ENCODE peak calls at places on chromosomes 2 and 18, in five cellular contexts. One of them, this sample, is unnamed.

GRCh38 chr2:43100883-43101662 is 125.3 kb downstream of the ZFP36L2 start:
- DNase-seq in cardiac fibroblast: peak
- DNase-seq in activated B cell treated with CpG ODN at 0.5 μM for 24 hours: no peak
- DNase-seq in stomach: peak
- DNase-seq in progenitor cell of endocrine pancreas: no peak
- DNase-seq in this sample: no peak

GRCh38 chr2:24015562-24016375 is 5.9 kb downstream of the MFSD2B start:
- DNase-seq in cardiac fibroblast: peak
- DNase-seq in activated B cell treated with CpG ODN at 0.5 μM for 24 hours: no peak
- DNase-seq in stomach: no peak
- DNase-seq in progenitor cell of endocrine pancreas: no peak
- DNase-seq in this sample: no peak

GRCh38 chr2:105117565-105117964 is 79.7 kb downstream of the MRPS9 start:
- DNase-seq in cardiac fibroblast: no peak
- DNase-seq in activated B cell treated with CpG ODN at 0.5 μM for 24 hours: no peak
- DNase-seq in stomach: no peak
- DNase-seq in progenitor cell of endocrine pancreas: no peak
- DNase-seq in this sample: no peak

GRCh38 chr2:11852526-11853196 is 106.2 kb downstream of the LPIN1 start:
- DNase-seq in cardiac fibroblast: no peak
- DNase-seq in activated B cell treated with CpG ODN at 0.5 μM for 24 hours: no peak
- DNase-seq in stomach: no peak
- DNase-seq in progenitor cell of endocrine pancreas: no peak
- DNase-seq in this sample: no peak

GRCh38 chr2:240568678-240569522 is 616 bp downstream of the RNPEPL1 start:
- DNase-seq in cardiac fibroblast: peak
- DNase-seq in activated B cell treated with CpG ODN at 0.5 μM for 24 hours: peak
- DNase-seq in stomach: peak
- DNase-seq in progenitor cell of endocrine pancreas: peak
- DNase-seq in this sample: peak

GRCh38 chr2:161844845-161845244 is 220.6 kb downstream of the SLC4A10 start:
- DNase-seq in cardiac fibroblast: no peak
- DNase-seq in activated B cell treated with CpG ODN at 0.5 μM for 24 hours: no peak
- DNase-seq in stomach: no peak
- DNase-seq in progenitor cell of endocrine pancreas: no peak
- DNase-seq in this sample: no peak

GRCh38 chr2:17805166-17805565 is 11.1 kb upstream of the MSGN1 start:
- DNase-seq in cardiac fibroblast: no peak
- DNase-seq in activated B cell treated with CpG ODN at 0.5 μM for 24 hours: no peak
- DNase-seq in stomach: no peak
- DNase-seq in progenitor cell of endocrine pancreas: no peak
- DNase-seq in this sample: no peak

GRCh38 chr2:64226611-64227010 is 82.4 kb upstream of the PELI1 start:
- DNase-seq in cardiac fibroblast: no peak
- DNase-seq in activated B cell treated with CpG ODN at 0.5 μM for 24 hours: no peak
- DNase-seq in stomach: no peak
- DNase-seq in progenitor cell of endocrine pancreas: no peak
- DNase-seq in this sample: no peak

GRCh38 chr2:174635747-174636399 is 38.3 kb upstream of the WIPF1 start:
- DNase-seq in cardiac fibroblast: peak
- DNase-seq in activated B cell treated with CpG ODN at 0.5 μM for 24 hours: no peak
- DNase-seq in stomach: no peak
- DNase-seq in progenitor cell of endocrine pancreas: no peak
- DNase-seq in this sample: no peak

GRCh38 chr2:111116016-111116746 is 4.5 kb upstream of the BCL2L11 start:
- DNase-seq in cardiac fibroblast: no peak
- DNase-seq in activated B cell treated with CpG ODN at 0.5 μM for 24 hours: no peak
- DNase-seq in stomach: no peak
- DNase-seq in progenitor cell of endocrine pancreas: no peak
- DNase-seq in this sample: peak

GRCh38 chr2:28586864-28587263 is 91.0 kb downstream of the PLB1 start:
- DNase-seq in cardiac fibroblast: no peak
- DNase-seq in activated B cell treated with CpG ODN at 0.5 μM for 24 hours: no peak
- DNase-seq in stomach: no peak
- DNase-seq in progenitor cell of endocrine pancreas: no peak
- DNase-seq in this sample: peak

GRCh38 chr2:217220228-217221013 is 360.6 kb upstream of the TNP1 start:
- DNase-seq in cardiac fibroblast: peak
- DNase-seq in activated B cell treated with CpG ODN at 0.5 μM for 24 hours: no peak
- DNase-seq in stomach: no peak
- DNase-seq in progenitor cell of endocrine pancreas: no peak
- DNase-seq in this sample: no peak

GRCh38 chr18:11283531-11284071 is 134.2 kb upstream of the PIEZO2 start:
- DNase-seq in cardiac fibroblast: no peak
- DNase-seq in activated B cell treated with CpG ODN at 0.5 μM for 24 hours: no peak
- DNase-seq in stomach: no peak
- DNase-seq in progenitor cell of endocrine pancreas: no peak
- DNase-seq in this sample: no peak

GRCh38 chr18:33804258-33804657 is 226.2 kb downstream of the ASXL3 start:
- DNase-seq in cardiac fibroblast: peak
- DNase-seq in activated B cell treated with CpG ODN at 0.5 μM for 24 hours: no peak
- DNase-seq in stomach: peak
- DNase-seq in progenitor cell of endocrine pancreas: no peak
- DNase-seq in this sample: no peak

GRCh38 chr2:195445639-195446038 is 211.4 kb upstream of the SLC39A10 start:
- DNase-seq in cardiac fibroblast: no peak
- DNase-seq in activated B cell treated with CpG ODN at 0.5 μM for 24 hours: no peak
- DNase-seq in stomach: no peak
- DNase-seq in progenitor cell of endocrine pancreas: no peak
- DNase-seq in this sample: no peak

GRCh38 chr18:5424903-5425302 is 118.9 kb downstream of the EPB41L3 start:
- DNase-seq in cardiac fibroblast: peak
- DNase-seq in activated B cell treated with CpG ODN at 0.5 μM for 24 hours: no peak
- DNase-seq in stomach: no peak
- DNase-seq in progenitor cell of endocrine pancreas: no peak
- DNase-seq in this sample: no peak

GRCh38 chr2:5700551-5700950 is 8.4 kb downstream of the SOX11 start:
- DNase-seq in cardiac fibroblast: no peak
- DNase-seq in activated B cell treated with CpG ODN at 0.5 μM for 24 hours: no peak
- DNase-seq in stomach: no peak
- DNase-seq in progenitor cell of endocrine pancreas: no peak
- DNase-seq in this sample: no peak

GRCh38 chr2:11129598-11130449 is 25.4 kb upstream of the SLC66A3 start:
- DNase-seq in cardiac fibroblast: peak
- DNase-seq in activated B cell treated with CpG ODN at 0.5 μM for 24 hours: peak
- DNase-seq in stomach: peak
- DNase-seq in progenitor cell of endocrine pancreas: peak
- DNase-seq in this sample: peak

GRCh38 chr2:179226203-179226960 is 38.2 kb downstream of the SESTD1 start:
- DNase-seq in cardiac fibroblast: no peak
- DNase-seq in activated B cell treated with CpG ODN at 0.5 μM for 24 hours: no peak
- DNase-seq in stomach: no peak
- DNase-seq in progenitor cell of endocrine pancreas: no peak
- DNase-seq in this sample: no peak

GRCh38 chr2:209824391-209824790 is 52.8 kb downstream of the UNC80 start:
- DNase-seq in cardiac fibroblast: no peak
- DNase-seq in activated B cell treated with CpG ODN at 0.5 μM for 24 hours: no peak
- DNase-seq in stomach: no peak
- DNase-seq in progenitor cell of endocrine pancreas: no peak
- DNase-seq in this sample: no peak

GRCh38 chr2:9838391-9838790 is 4.9 kb upstream of the TAF1B start:
- DNase-seq in cardiac fibroblast: no peak
- DNase-seq in activated B cell treated with CpG ODN at 0.5 μM for 24 hours: no peak
- DNase-seq in stomach: no peak
- DNase-seq in progenitor cell of endocrine pancreas: no peak
- DNase-seq in this sample: no peak

GRCh38 chr18:55202232-55202917 is 243.1 kb upstream of the CCDC68 start:
- DNase-seq in cardiac fibroblast: no peak
- DNase-seq in activated B cell treated with CpG ODN at 0.5 μM for 24 hours: no peak
- DNase-seq in stomach: no peak
- DNase-seq in progenitor cell of endocrine pancreas: no peak
- DNase-seq in this sample: no peak

GRCh38 chr2:37350034-37350433 is 5.6 kb downstream of the QPCT start:
- DNase-seq in cardiac fibroblast: peak
- DNase-seq in activated B cell treated with CpG ODN at 0.5 μM for 24 hours: peak
- DNase-seq in stomach: no peak
- DNase-seq in progenitor cell of endocrine pancreas: no peak
- DNase-seq in this sample: no peak

GRCh38 chr2:98026927-98027522 is 31.3 kb upstream of the TMEM131 start:
- DNase-seq in cardiac fibroblast: no peak
- DNase-seq in activated B cell treated with CpG ODN at 0.5 μM for 24 hours: no peak
- DNase-seq in stomach: no peak
- DNase-seq in progenitor cell of endocrine pancreas: no peak
- DNase-seq in this sample: peak

GRCh38 chr18:49059028-49059670 is 108.4 kb upstream of the SMAD7 start:
- DNase-seq in cardiac fibroblast: no peak
- DNase-seq in activated B cell treated with CpG ODN at 0.5 μM for 24 hours: no peak
- DNase-seq in stomach: no peak
- DNase-seq in progenitor cell of endocrine pancreas: no peak
- DNase-seq in this sample: no peak

GRCh38 chr2:183951636-183952035 is 646.7 kb upstream of the ZNF804A start:
- DNase-seq in cardiac fibroblast: peak
- DNase-seq in activated B cell treated with CpG ODN at 0.5 μM for 24 hours: no peak
- DNase-seq in stomach: no peak
- DNase-seq in progenitor cell of endocrine pancreas: no peak
- DNase-seq in this sample: no peak

GRCh38 chr2:47031909-47032668 is 116.5 kb upstream of the MCFD2 start:
- DNase-seq in cardiac fibroblast: no peak
- DNase-seq in activated B cell treated with CpG ODN at 0.5 μM for 24 hours: no peak
- DNase-seq in stomach: no peak
- DNase-seq in progenitor cell of endocrine pancreas: no peak
- DNase-seq in this sample: no peak

GRCh38 chr2:166784296-166784946 is 103.9 kb upstream of the XIRP2 start:
- DNase-seq in cardiac fibroblast: no peak
- DNase-seq in activated B cell treated with CpG ODN at 0.5 μM for 24 hours: no peak
- DNase-seq in stomach: no peak
- DNase-seq in progenitor cell of endocrine pancreas: no peak
- DNase-seq in this sample: no peak

GRCh38 chr2:9106338-9107167 is 100.1 kb upstream of the ASAP2 start:
- DNase-seq in cardiac fibroblast: peak
- DNase-seq in activated B cell treated with CpG ODN at 0.5 μM for 24 hours: no peak
- DNase-seq in stomach: no peak
- DNase-seq in progenitor cell of endocrine pancreas: no peak
- DNase-seq in this sample: no peak

GRCh38 chr2:9205963-9206948 is at the start of gene ASAP2:
- DNase-seq in cardiac fibroblast: peak
- DNase-seq in activated B cell treated with CpG ODN at 0.5 μM for 24 hours: peak
- DNase-seq in stomach: peak
- DNase-seq in progenitor cell of endocrine pancreas: peak
- DNase-seq in this sample: peak

GRCh38 chr2:56474412-56475158 is 290.8 kb downstream of the CCDC85A start:
- DNase-seq in cardiac fibroblast: peak
- DNase-seq in activated B cell treated with CpG ODN at 0.5 μM for 24 hours: no peak
- DNase-seq in stomach: no peak
- DNase-seq in progenitor cell of endocrine pancreas: no peak
- DNase-seq in this sample: no peak

DNA sequence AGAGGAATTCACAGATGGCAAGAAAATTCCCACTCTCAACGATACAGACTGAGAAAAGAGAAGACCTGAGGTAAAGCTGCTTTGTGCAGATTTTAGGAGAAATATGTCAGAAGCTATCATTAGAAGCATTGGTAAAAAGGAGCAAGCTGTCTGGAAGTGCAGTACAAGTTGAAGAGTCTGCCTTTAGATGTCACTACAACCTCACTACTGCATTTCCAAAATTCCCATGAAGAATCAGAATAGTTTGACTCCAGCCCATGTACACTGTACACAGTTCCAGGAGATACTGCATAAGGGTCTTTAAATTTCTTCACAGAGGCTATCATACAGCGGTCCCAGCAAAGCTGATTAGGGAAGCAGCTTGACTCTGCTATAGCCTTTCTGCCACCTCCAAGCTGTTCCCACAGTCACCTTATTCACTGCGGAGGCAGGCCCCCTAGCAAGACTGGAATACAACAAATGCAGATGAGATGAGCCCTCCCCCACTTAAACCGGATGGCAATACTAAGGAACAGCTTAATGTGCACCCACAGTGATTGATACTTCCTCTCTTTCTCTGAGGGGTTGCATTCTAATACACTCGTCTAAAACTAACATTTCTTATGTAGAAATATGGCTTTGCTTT is 527.4 kb downstream of the TMEM182 start:
- DNase-seq in cardiac fibroblast: no peak
- DNase-seq in activated B cell treated with CpG ODN at 0.5 μM for 24 hours: no peak
- DNase-seq in stomach: no peak
- DNase-seq in progenitor cell of endocrine pancreas: no peak
- DNase-seq in this sample: no peak
- TF ChIP-seq CTCF in cardiac fibroblast: no peak
- TF ChIP-seq CTCF in activated B cell treated with CpG ODN at 0.5 μM for 24 hours: no peak
- TF ChIP-seq CTCF in stomach: no peak
- TF ChIP-seq CTCF in progenitor cell of endocrine pancreas: peak
- TF ChIP-seq CTCF in this sample: no peak

DNA sequence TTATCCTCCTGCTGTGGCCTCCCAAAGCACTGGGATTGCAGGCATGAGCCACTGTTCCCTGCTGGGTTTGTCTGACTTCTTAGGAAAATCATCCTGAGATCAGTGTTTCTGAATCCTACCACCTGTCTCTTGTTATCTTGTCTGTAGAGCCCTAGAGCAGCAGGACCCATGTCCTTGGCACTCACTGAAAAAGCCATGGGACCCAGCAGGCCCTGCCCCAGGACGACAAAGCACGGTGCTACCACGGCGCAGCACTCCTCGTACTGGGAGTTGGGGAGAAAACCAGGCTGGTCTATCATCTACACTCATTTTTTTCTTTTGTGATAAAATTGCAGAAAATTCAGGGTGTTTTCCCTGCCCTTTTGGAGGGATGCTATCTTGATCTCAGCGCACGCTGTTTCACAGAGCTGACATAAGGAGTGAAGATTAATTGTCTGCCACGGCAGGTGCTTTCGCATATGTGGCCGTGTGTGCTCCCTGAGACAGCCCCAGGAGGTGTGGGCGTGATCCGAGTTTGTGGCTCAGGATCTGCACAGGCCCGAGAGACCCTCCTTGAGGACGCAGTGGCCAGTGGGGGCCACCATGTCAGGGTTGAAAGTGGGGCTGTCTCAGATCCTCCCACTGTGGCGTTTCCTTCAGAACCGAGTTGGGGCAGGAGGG is 179.1 kb downstream of the LDLRAD4 start:
- DNase-seq in cardiac fibroblast: no peak
- DNase-seq in activated B cell treated with CpG ODN at 0.5 μM for 24 hours: no peak
- DNase-seq in stomach: no peak
- DNase-seq in progenitor cell of endocrine pancreas: no peak
- DNase-seq in this sample: no peak
- TF ChIP-seq CTCF in cardiac fibroblast: no peak
- TF ChIP-seq CTCF in activated B cell treated with CpG ODN at 0.5 μM for 24 hours: no peak
- TF ChIP-seq CTCF in stomach: no peak
- TF ChIP-seq CTCF in progenitor cell of endocrine pancreas: no peak
- TF ChIP-seq CTCF in this sample: no peak

GRCh38 chr2:168116448-168116847 is 130.9 kb downstream of the STK39 start:
- DNase-seq in cardiac fibroblast: no peak
- DNase-seq in activated B cell treated with CpG ODN at 0.5 μM for 24 hours: no peak
- DNase-seq in stomach: no peak
- DNase-seq in progenitor cell of endocrine pancreas: no peak
- DNase-seq in this sample: no peak
- TF ChIP-seq CTCF in cardiac fibroblast: no peak
- TF ChIP-seq CTCF in activated B cell treated with CpG ODN at 0.5 μM for 24 hours: no peak
- TF ChIP-seq CTCF in stomach: no peak
- TF ChIP-seq CTCF in progenitor cell of endocrine pancreas: peak
- TF ChIP-seq CTCF in this sample: no peak

DNA sequence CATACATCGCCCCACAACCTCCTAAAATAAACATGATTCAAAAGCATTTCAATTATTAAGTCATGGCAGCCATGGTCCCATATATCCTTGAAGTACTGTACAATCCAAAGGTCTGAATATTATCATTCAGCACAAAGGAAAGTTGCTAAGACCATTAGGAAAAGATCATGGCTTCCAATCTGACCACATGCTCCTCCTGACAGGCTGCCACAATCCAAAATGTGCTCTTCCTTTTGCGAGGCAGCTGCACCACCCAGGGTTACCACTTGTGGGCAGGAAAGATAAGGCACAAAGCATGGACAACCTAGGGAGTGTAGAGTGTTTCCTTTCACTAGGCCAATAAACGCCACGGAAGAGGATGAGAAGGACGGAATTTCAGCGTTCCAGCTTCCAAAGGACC is 5.4 kb downstream of the BOLA3 start:
- DNase-seq in cardiac fibroblast: no peak
- DNase-seq in activated B cell treated with CpG ODN at 0.5 μM for 24 hours: no peak
- DNase-seq in stomach: no peak
- DNase-seq in progenitor cell of endocrine pancreas: no peak
- DNase-seq in this sample: no peak
- TF ChIP-seq CTCF in cardiac fibroblast: peak
- TF ChIP-seq CTCF in activated B cell treated with CpG ODN at 0.5 μM for 24 hours: no peak
- TF ChIP-seq CTCF in stomach: no peak
- TF ChIP-seq CTCF in progenitor cell of endocrine pancreas: no peak
- TF ChIP-seq CTCF in this sample: no peak

This sample was measured in GM20000.